ENCODE peak calls at places on chromosomes 12 and 14, in six cellular contexts. M, H, P, T, Z and B are unnamed samples. For H3K27me3, the result is how much of the 10 kb centered on the place peaks cover.

GRCh38 chr12:122651520-122652224 is 51.5 kb downstream of the HCAR2 start:
- DNase-seq in Z (no peak), M (no peak), P (no peak), T (no peak), H (peak), B (no peak)

GRCh38 chr14:53152627-53152908 is 555 bp downstream of the DDHD1 start:
- DNase-seq in P (no peak), Z (no peak), T (no peak), M (no peak), H (no peak), B (no peak)

GRCh38 chr14:40784860-40785259 is 821.8 kb upstream of the LRFN5 start:
- DNase-seq in H (no peak), Z (no peak), M (no peak), T (no peak), P (no peak), B (no peak)

GRCh38 chr12:41174602-41175001 is 13.5 kb upstream of the PDZRN4 start:
- DNase-seq in Z (no peak), H (no peak), M (no peak), T (no peak), P (no peak), B (no peak)

GRCh38 chr14:52840916-52841315 is 49.5 kb upstream of the GNPNAT1 start:
- DNase-seq in M (peak), H (peak), T (peak), P (no peak), Z (peak), B (no peak)

GRCh38 chr12:62627181-62627580 is 160.6 kb downstream of the MON2 start:
- DNase-seq in Z (no peak), M (no peak), H (no peak), P (no peak), T (no peak), B (no peak)

GRCh38 chr12:3644103-3644502 is 108.8 kb downstream of the CRACR2A start:
- DNase-seq in M (no peak), T (no peak), P (no peak), Z (no peak), H (no peak), B (no peak)

GRCh38 chr12:49346659-49347306 is at the start of gene DNAJC22:
- DNase-seq in M (peak), P (no peak), T (no peak), Z (peak), H (peak), B (no peak)

DNA sequence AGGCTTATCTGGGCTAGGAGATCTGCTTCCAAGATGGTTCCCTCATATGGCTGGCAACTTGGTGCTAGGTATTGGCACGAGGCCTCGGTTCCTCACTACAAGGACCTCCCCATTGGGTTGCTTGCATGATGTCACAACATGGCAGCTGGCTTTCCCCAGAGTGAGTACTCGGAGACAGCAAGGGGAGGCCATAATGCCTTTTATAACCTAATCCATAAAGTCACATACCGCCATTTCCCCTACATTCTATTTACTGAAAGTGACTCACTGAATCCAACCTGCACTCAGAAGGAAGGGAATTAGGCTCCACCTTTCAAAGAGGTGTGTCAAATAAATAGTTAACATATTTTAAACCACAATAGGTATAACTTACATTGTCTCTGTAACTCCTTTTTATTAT is 130.9 kb downstream of the SAMD4A start:
- DNase-seq in H (no peak), T (no peak), Z (no peak), P (no peak), M (no peak), B (no peak)
- H3K27me3 ChIP-seq in H (under half), T (under half), Z (under half), P (under half), M (under half), B (under half)

DNA sequence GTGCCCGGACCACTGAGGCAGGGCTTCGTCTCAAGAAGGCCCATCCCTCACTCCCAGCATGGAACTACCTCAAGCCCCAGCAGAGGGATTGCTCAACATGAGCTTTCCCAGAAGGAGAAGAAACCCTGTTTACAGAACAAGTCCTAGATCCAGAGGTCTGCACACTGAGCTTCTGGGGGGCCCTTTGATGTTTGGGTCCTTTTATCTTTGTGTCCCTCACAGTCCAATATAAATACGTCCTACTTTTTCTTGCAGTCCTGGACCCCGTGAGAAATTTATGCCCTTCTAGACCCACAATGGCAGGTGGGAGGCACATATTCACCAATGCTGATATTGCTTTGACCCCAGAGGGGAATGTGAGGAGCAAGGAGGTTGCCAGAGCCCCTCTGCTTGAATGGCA is 54.4 kb downstream of the SMUG1 start:
- DNase-seq in H (no peak), Z (no peak), T (no peak), P (no peak), M (no peak), B (no peak)
- H3K27me3 ChIP-seq in H (under half), Z (under half), T (half or more), P (under half), M (under half), B (half or more)

GRCh38 chr14:73243341-73243740 is 6.0 kb downstream of the PAPLN start:
- DNase-seq in Z (no peak), M (no peak), P (no peak), T (no peak), H (no peak), B (no peak)
- H3K27me3 ChIP-seq in Z (under half), M (under half), P (half or more), T (under half), H (under half), B (half or more)

GRCh38 chr14:91570021-91570420 is 59.9 kb upstream of the PPP4R3A start:
- DNase-seq in H (no peak), P (no peak), T (no peak), M (no peak), Z (no peak), B (no peak)
- H3K27me3 ChIP-seq in H (under half), P (under half), T (under half), M (under half), Z (under half), B (under half)